ENCODE peak calls at places on chromosome 19, in four cellular contexts. X, D, M and W are unnamed samples.

GRCh38 chr19:5580116-5580515 is 12.4 kb upstream of the TINCR start:
- DNase-seq in X (no peak), D (no peak), M (no peak), W (no peak)

GRCh38 chr19:41376998-41377365 is 649 bp downstream of the TMEM91 start:
- DNase-seq in X (no peak), D (no peak), M (no peak), W (no peak)

GRCh38 chr19:52992109-52993004 is 21.4 kb upstream of the ERVV-1 start:
- DNase-seq in X (peak; percentile 57), D (no peak), M (peak; percentile 42), W (no peak)

GRCh38 chr19:8821748-8822241 is 10.3 kb downstream of the ZNF558 start:
- DNase-seq in X (no peak), D (no peak), M (no peak), W (no peak)

GRCh38 chr19:18021121-18021755 is 13.3 kb downstream of the ARRDC2 start:
- DNase-seq in X (no peak), D (no peak), M (no peak), W (peak; percentile 93)

GRCh38 chr19:3047307-3048189 is 14.7 kb downstream of the TLE5 start:
- DNase-seq in X (peak; percentile 79), D (peak; percentile 52), M (peak; percentile 67), W (peak; percentile 96)

GRCh38 chr19:50383307-50383851 is 768 bp upstream of the POLD1 start:
- DNase-seq in X (no peak), D (no peak), M (no peak), W (no peak)

GRCh38 chr19:52114691-52115090 is 19.1 kb upstream of the ZNF841 start:
- DNase-seq in X (no peak), D (no peak), M (no peak), W (no peak)

GRCh38 chr19:5001547-5002131 is 32.7 kb downstream of the KDM4B start:
- DNase-seq in X (no peak), D (peak; percentile 51), M (peak; percentile 69), W (no peak)

GRCh38 chr19:45804140-45804958 is 10.8 kb downstream of the RSPH6A start:
- DNase-seq in X (no peak), D (no peak), M (no peak), W (no peak)

GRCh38 chr19:39405261-39405912 is 1.3 kb upstream of the ZFP36 start:
- DNase-seq in X (no peak), D (no peak), M (no peak), W (no peak)

GRCh38 chr19:11268783-11269267 is 6.5 kb upstream of the DOCK6 start:
- DNase-seq in X (no peak), D (no peak), M (peak; percentile 75), W (peak; percentile 78)

GRCh38 chr19:42402376-42403116 is 12.4 kb upstream of the CNFN start:
- DNase-seq in X (no peak), D (no peak), M (peak; percentile 56), W (no peak)

GRCh38 chr19:13597625-13598024 is 91.3 kb upstream of the CACNA1A start:
- DNase-seq in X (peak; percentile 56), D (peak; percentile 71), M (peak; percentile 82), W (no peak)

GRCh38 chr19:54427586-54427985 is 12.3 kb downstream of the TTYH1 start:
- DNase-seq in X (no peak), D (no peak), M (no peak), W (no peak)

GRCh38 chr19:16945762-16946465 is 57.1 kb downstream of the F2RL3 start:
- DNase-seq in X (no peak), D (no peak), M (no peak), W (peak; percentile 23)

GRCh38 chr19:17184381-17184841 is 30.7 kb upstream of the USE1 start:
- DNase-seq in X (no peak), D (no peak), M (no peak), W (no peak)

GRCh38 chr19:16325671-16326400 is 1.2 kb downstream of the KLF2 start:
- DNase-seq in X (peak; percentile 87), D (no peak), M (peak; percentile 52), W (peak; percentile 83)

GRCh38 chr19:30799854-30800755 is 427.9 kb downstream of the ZNF536 start:
- DNase-seq in X (peak; percentile 90), D (peak; percentile 83), M (no peak), W (no peak)

GRCh38 chr19:40596608-40597328 is 4.4 kb upstream of the LTBP4 start:
- DNase-seq in X (peak; percentile 85), D (peak; percentile 96), M (peak; percentile 76), W (no peak)

GRCh38 chr19:40129425-40129824 is 38.7 kb upstream of the ZNF780A start:
- DNase-seq in X (no peak), D (no peak), M (no peak), W (no peak)

GRCh38 chr19:900302-901111 is 7.2 kb downstream of the RNU6-9 start:
- DNase-seq in X (peak; percentile 66), D (peak; percentile 34), M (peak; percentile 87), W (no peak)

DNA sequence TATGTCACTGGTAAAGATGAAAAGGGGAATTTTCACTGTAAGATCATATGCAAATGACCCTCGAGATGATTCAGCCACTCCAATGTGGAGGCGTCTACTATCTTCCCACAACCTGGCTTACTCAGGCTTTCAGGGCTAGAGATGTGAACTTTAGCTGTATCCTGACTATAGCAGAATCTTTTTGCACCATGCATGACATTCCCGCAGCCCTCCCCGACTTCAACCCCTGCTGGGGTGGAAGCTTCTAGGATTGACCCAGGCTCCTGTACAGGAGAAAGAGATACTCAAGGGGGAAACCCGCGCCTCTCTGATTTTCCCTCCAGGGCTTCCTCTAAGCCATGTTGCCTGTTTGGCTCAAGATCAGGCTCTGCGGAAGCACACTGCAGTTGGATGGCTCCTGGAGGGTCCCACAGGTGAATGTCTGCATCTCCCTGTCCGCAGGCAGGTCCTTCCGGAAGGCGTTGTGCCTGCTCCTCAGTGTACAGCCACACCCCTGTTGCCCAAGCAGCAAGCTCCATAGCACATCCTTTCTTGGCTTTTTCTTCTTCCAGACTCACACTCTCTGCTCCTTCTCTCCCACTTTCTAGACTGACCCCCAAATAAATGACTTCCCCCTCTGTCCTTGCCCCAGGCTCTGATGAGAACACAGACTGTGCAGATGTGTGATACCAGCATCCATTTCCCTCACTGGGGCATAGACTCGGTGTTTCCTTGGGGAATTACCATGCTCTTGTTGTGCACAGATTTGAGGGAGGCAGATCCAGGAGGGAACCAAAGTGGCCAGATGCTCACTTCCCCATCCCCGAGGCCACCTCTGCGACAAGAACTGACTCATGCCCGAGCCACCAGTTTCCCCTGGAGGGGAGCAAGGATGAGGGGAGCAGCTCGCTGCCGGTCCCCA is 29.1 kb upstream of the POP4 start:
- DNase-seq in X (peak; percentile 33), D (no peak), M (no peak), W (no peak)
- H3K4me3 ChIP-seq in X (no peak overlapping the region), D (no peak overlapping the region), M (no peak overlapping the region), W (no peak overlapping the region)

DNA sequence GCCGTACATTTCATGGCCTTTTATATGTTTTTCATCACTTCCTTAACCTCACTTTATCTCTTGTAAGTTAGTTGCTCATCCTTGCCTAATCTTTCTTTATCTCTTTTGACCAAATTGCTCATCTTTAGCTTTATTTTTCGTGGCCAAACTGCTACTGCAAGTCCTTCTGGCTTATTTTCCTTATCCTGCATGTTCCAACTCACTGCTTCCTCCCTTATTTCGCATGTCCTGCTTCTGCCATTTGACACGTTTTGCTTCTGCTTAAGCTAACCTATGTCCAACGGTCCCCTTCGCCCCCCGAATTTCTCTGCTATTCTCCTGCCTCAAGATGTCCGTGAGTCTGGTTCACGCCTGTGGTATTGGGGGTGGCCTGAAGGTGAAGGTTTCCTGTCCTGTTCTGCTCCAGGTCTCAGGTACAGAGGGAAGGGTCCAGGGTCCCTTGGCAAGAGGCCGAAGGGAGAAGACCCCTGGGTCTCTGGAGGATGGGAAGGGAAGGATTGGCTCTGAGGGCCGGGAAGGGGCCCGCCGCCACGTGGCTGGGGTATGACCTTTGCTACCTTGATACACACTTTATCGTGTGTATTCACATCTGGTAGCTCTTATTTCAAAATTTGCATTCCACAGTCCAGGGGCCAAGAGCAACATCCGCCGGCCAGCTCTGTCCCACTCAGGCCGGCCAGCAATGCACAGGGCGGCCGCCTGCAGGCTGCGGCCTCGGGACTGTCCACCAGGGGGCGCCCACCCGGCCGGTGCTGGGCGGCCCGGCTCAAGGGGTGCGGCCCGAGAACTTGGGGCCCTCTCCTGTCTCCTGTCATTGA is 2.9 kb upstream of the C19orf85 start:
- DNase-seq in X (peak; percentile 94), D (peak; percentile 73), M (peak; percentile 90), W (no peak)
- TF ChIP-seq EP300 in X (peak; percentile 63), D (no peak), M (no peak), W (no peak)

DNA sequence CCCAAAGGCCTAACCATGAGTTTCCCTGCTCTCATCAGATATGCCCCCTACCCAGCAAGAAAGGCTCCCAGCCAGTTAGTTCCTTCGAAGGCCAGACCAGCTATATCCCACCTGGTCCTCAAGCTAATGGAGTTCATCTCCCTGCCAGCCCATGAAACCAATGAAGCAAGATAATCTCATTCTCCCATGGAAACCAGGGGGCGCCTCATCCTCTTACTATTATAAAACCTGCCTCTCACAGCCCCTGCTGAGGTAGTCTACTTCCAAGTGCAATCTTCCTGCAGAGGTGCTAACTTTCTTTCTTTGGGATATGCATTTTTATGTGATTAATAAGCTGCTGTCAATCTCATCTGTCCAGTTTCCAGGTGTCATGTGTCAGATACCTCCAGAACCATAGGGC is 34.0 kb upstream of the ZNF573 start:
- DNase-seq in X (no peak), D (no peak), M (no peak), W (no peak)
- H3K9me3 ChIP-seq in X (peaks cover 25% of the 10 kb centered on the region), D (peaks cover 81% of the 10 kb centered on the region), M (peaks cover 4% of the 10 kb centered on the region), W (no peaks in the 10 kb centered on the region)

DNA sequence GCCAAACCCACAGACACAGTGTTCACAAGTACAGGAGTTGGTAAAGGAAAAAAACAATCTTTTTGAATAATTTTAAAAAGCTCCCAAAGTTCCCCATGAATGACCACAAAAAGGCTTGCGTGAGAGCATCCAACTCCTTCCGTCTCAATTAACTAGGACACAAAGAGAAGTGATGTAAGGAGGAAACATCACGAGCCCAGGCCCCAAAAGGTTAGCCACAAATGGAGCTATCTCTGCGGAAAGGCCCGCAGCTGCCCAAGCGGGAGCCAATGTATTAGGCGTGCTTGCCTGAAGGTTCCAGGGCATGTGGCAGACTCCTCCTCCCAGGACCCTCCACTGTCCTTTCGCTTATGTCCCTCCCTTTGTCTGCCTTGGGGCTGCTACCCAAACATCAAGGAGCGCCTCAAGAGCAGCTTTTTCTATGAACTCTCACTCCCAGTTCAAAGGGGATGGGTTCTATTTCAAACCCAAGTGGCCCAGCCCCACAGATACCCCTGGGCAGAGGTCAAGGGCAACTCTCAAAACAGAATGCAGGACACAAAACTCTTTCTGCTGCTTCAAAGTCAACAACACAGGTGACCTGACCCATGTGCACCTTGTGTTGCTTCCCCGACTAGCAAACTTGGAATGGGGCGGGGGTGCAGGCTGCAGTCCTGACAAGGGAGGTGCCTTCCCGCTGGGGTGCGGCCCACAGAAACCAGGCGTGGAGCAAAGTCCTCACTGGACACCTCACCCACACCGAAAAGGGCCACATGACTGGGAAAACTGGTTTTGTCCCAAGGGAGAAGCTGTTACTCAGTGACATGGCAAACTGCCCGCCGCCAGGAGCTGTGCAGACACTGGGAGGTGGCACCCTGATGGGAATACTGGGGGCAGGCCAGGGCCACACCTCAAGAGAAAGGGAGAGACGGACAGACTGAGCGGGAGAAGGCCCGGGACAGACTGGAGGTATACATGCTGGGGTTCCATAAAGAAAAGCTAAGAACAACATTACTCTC is 17.6 kb downstream of the ZC3H4 start:
- DNase-seq in X (no peak), D (peak; percentile 48), M (no peak), W (peak; percentile 85)
- H3K4me3 ChIP-seq in X (no peak overlapping the region), D (no peak overlapping the region), M (no peak overlapping the region), W (no peak overlapping the region)